ENCODE peak calls at places on chromosomes 2 and 18, in seven cellular contexts. T is AG08395, C is adrenal gland, K is H7, S is retinal pigment epithelial cell, A is fibroblast of lung, P is DMS153. X is an unnamed sample.

GRCh38 chr2:110679337-110679707 is 1.5 kb upstream of the BUB1 start:
- DNase-seq in C (peak; percentile 30), P (no peak), S (no peak), K (no peak), A (peak; percentile 44), T (no peak), X (no peak)

GRCh38 chr2:75622500-75622899 is 24.1 kb upstream of the MRPL19 start:
- DNase-seq in P (no peak), A (no peak), T (no peak), C (no peak), K (no peak), S (no peak), X (no peak)

GRCh38 chr2:1769703-1770422 is 25.5 kb upstream of the PXDN start:
- DNase-seq in P (peak; percentile 11), A (peak; percentile 42), S (no peak), C (peak; percentile 37), T (peak; percentile 48), K (peak; percentile 94), X (no peak)

GRCh38 chr2:231321021-231321420 is 74.5 kb upstream of the B3GNT7 start:
- DNase-seq in T (no peak), C (peak; percentile 76), A (no peak), P (no peak), K (no peak), S (no peak), X (no peak)

GRCh38 chr2:200435379-200435778 is 74.5 kb downstream of the KCTD18 start:
- DNase-seq in K (no peak), S (no peak), A (peak; percentile 53), T (peak; percentile 10), P (no peak), C (no peak), X (peak; percentile 52)

GRCh38 chr2:189874571-189875320 is 90.5 kb downstream of the PMS1 start:
- DNase-seq in K (no peak), C (no peak), A (peak; percentile 25), T (no peak), P (no peak), S (no peak), X (no peak)

GRCh38 chr2:100865819-100866462 is 46.0 kb downstream of the NPAS2 start:
- DNase-seq in T (peak; percentile 61), P (no peak), A (peak; percentile 48), S (no peak), C (peak; percentile 35), K (no peak), X (peak; percentile 37)

GRCh38 chr2:116094196-116094595 is 1651.8 kb downstream of the DPP10 start:
- DNase-seq in K (peak; percentile 45), T (no peak), A (no peak), C (no peak), S (no peak), P (no peak), X (no peak)

GRCh38 chr2:187338679-187339121 is 109.4 kb downstream of the CALCRL start:
- DNase-seq in K (peak; percentile 4), S (no peak), C (no peak), A (no peak), P (no peak), T (no peak), X (no peak)

GRCh38 chr18:48777026-48777736 is 173.6 kb downstream of the SMAD7 start:
- DNase-seq in P (peak; percentile 21), C (peak; percentile 67), T (peak; percentile 66), S (no peak), K (peak; percentile 97), A (peak; percentile 33), X (no peak)

GRCh38 chr18:79404567-79404910 is 8.8 kb downstream of the NFATC1 start:
- DNase-seq in S (no peak), K (no peak), T (peak; percentile 69), A (no peak), P (no peak), C (no peak), X (no peak)

GRCh38 chr2:239388236-239389151 is 12.3 kb downstream of the HDAC4 start:
- DNase-seq in P (no peak), A (no peak), K (peak; percentile 46), T (no peak), S (no peak), C (no peak), X (no peak)

GRCh38 chr18:58267493-58267892 is 223.5 kb downstream of the NEDD4L start:
- DNase-seq in C (no peak), A (peak; percentile 32), S (no peak), P (no peak), T (no peak), K (no peak), X (no peak)

GRCh38 chr2:64454316-64455030 is 511 bp downstream of the LGALSL start:
- DNase-seq in T (peak; percentile 54), P (no peak), A (peak; percentile 66), K (peak; percentile 95), S (peak; percentile 14), C (peak; percentile 68), X (no peak)

GRCh38 chr2:26399781-26400376 is 1.8 kb upstream of the DRC1 start:
- DNase-seq in T (no peak), K (no peak), S (no peak), C (no peak), A (no peak), P (no peak), X (no peak)

GRCh38 chr2:37689751-37690150 is 18.3 kb upstream of the CDC42EP3 start:
- DNase-seq in A (peak; percentile 57), C (no peak), P (peak; percentile 14), K (no peak), T (no peak), S (peak; percentile 71), X (no peak)

GRCh38 chr18:45245036-45245638 is 370.1 kb upstream of the SLC14A2 start:
- DNase-seq in S (no peak), T (peak; percentile 4), A (peak; percentile 65), P (no peak), C (no peak), K (no peak), X (peak; percentile 32)

GRCh38 chr18:28112056-28112470 is 64.9 kb downstream of the CDH2 start:
- DNase-seq in K (no peak), P (no peak), A (peak; percentile 96), T (peak; percentile 45), S (no peak), C (peak; percentile 44), X (peak; percentile 46)

GRCh38 chr2:97706708-97707345 is 6.5 kb upstream of the ZAP70 start:
- DNase-seq in T (no peak), A (no peak), P (no peak), C (no peak), S (no peak), K (peak; percentile 35), X (no peak)

GRCh38 chr2:70904371-70905216 is 31.1 kb upstream of the ATP6V1B1 start:
- DNase-seq in K (peak; percentile 71), S (no peak), A (no peak), P (no peak), C (no peak), T (no peak), X (no peak)

GRCh38 chr2:4618141-4618540 is 914.8 kb downstream of the DCDC2C start:
- DNase-seq in A (no peak), C (no peak), T (no peak), P (peak; percentile 84), S (no peak), K (no peak), X (no peak)

GRCh38 chr2:235314371-235314915 is 179.4 kb upstream of the AGAP1 start:
- DNase-seq in C (no peak), P (peak; percentile 67), S (peak; percentile 57), K (no peak), A (peak; percentile 6), T (no peak), X (no peak)

GRCh38 chr2:30820381-30821055 is 13.3 kb upstream of the CAPN13 start:
- DNase-seq in P (no peak), C (no peak), S (no peak), A (no peak), T (no peak), K (no peak), X (no peak)

GRCh38 chr2:60597346-60597745 is 43.9 kb upstream of the BCL11A start:
- DNase-seq in P (no peak), A (no peak), S (no peak), T (no peak), C (no peak), K (no peak), X (no peak)

GRCh38 chr18:63298393-63299015 is 21.1 kb downstream of the BCL2 start:
- DNase-seq in S (no peak), A (peak; percentile 49), T (no peak), P (no peak), C (peak; percentile 23), K (no peak), X (no peak)

GRCh38 chr2:201057715-201058248 is 13.7 kb downstream of the HYCC2 start:
- DNase-seq in C (no peak), S (no peak), P (no peak), T (no peak), A (no peak), K (no peak), X (no peak)

GRCh38 chr18:1047406-1047805 is 142.7 kb downstream of the ADCYAP1 start:
- DNase-seq in C (no peak), K (no peak), S (no peak), A (peak; percentile 90), P (no peak), T (no peak), X (peak; percentile 39)

GRCh38 chr18:45997689-45998088 is 30.6 kb upstream of the EPG5 start:
- DNase-seq in S (no peak), T (no peak), K (peak; percentile 25), C (no peak), A (no peak), P (no peak), X (no peak)

GRCh38 chr2:226649201-226649600 is 150.4 kb downstream of the IRS1 start:
- DNase-seq in P (no peak), A (no peak), C (no peak), K (no peak), T (no peak), S (no peak), X (no peak)

GRCh38 chr2:80102026-80102425 is 202.5 kb downstream of the LRRTM1 start:
- DNase-seq in A (peak; percentile 53), S (no peak), C (no peak), K (no peak), T (peak; percentile 92), P (no peak), X (peak; percentile 75)

GRCh38 chr2:160816916-160817315 is 323.3 kb upstream of the RBMS1 start:
- DNase-seq in A (peak; percentile 4), C (no peak), T (no peak), P (peak; percentile 78), S (peak; percentile 34), K (no peak), X (peak; percentile 2)

GRCh38 chr2:134690629-134691215 is 28.1 kb downstream of the TMEM163 start:
- DNase-seq in T (no peak), C (no peak), P (no peak), S (no peak), A (no peak), K (no peak), X (no peak)